ENCODE peak calls at places on chromosomes 11 and 22, in nine cellular contexts. One of them, this sample, is unnamed.

GRCh38 chr22:17792289-17792688 is 18.0 kb upstream of the BID start:
- DNase-seq in HCT116: no peak
- DNase-seq in H54: no peak
- DNase-seq in IMR-90: no peak
- DNase-seq in esophagus squamous epithelium: no peak
- DNase-seq in stomach: no peak
- DNase-seq in breast epithelium: no peak
- DNase-seq in lower leg skin: no peak
- DNase-seq in uterus: no peak
- DNase-seq in this sample: no peak

GRCh38 chr11:96275807-96276594 is 67.0 kb downstream of the MAML2 start:
- DNase-seq in uterus: no peak
- DNase-seq in H54: no peak
- DNase-seq in HCT116: no peak
- DNase-seq in lower leg skin: no peak
- DNase-seq in breast epithelium: no peak
- DNase-seq in stomach: no peak
- DNase-seq in IMR-90: peak; percentile 59
- DNase-seq in esophagus squamous epithelium: no peak
- DNase-seq in this sample: no peak

GRCh38 chr22:45164217-45165123 is 745 bp downstream of the NUP50 start:
- DNase-seq in HCT116: no peak
- DNase-seq in lower leg skin: peak; percentile 91
- DNase-seq in breast epithelium: no peak
- DNase-seq in IMR-90: no peak
- DNase-seq in H54: no peak
- DNase-seq in esophagus squamous epithelium: no peak
- DNase-seq in stomach: peak; percentile 34
- DNase-seq in uterus: peak; percentile 36
- DNase-seq in this sample: peak; percentile 20

GRCh38 chr22:50151571-50152537 is 18.7 kb upstream of the PANX2 start:
- DNase-seq in stomach: no peak
- DNase-seq in IMR-90: no peak
- DNase-seq in H54: no peak
- DNase-seq in HCT116: no peak
- DNase-seq in breast epithelium: no peak
- DNase-seq in lower leg skin: no peak
- DNase-seq in esophagus squamous epithelium: no peak
- DNase-seq in uterus: no peak
- DNase-seq in this sample: no peak

GRCh38 chr11:27218498-27219038 is 144.4 kb downstream of the CCDC34 start:
- DNase-seq in lower leg skin: no peak
- DNase-seq in uterus: no peak
- DNase-seq in IMR-90: peak; percentile 95
- DNase-seq in H54: peak; percentile 44
- DNase-seq in stomach: no peak
- DNase-seq in esophagus squamous epithelium: no peak
- DNase-seq in breast epithelium: no peak
- DNase-seq in HCT116: no peak
- DNase-seq in this sample: no peak

GRCh38 chr11:73752903-73753302 is 8.0 kb downstream of the RAB6A start:
- DNase-seq in esophagus squamous epithelium: no peak
- DNase-seq in lower leg skin: no peak
- DNase-seq in uterus: no peak
- DNase-seq in breast epithelium: peak; percentile 71
- DNase-seq in HCT116: no peak
- DNase-seq in H54: no peak
- DNase-seq in stomach: no peak
- DNase-seq in IMR-90: no peak
- DNase-seq in this sample: no peak

GRCh38 chr22:37126383-37126782 is 16.9 kb upstream of the TMPRSS6 start:
- DNase-seq in breast epithelium: no peak
- DNase-seq in esophagus squamous epithelium: no peak
- DNase-seq in H54: no peak
- DNase-seq in stomach: no peak
- DNase-seq in lower leg skin: no peak
- DNase-seq in uterus: no peak
- DNase-seq in HCT116: peak; percentile 27
- DNase-seq in IMR-90: no peak
- DNase-seq in this sample: no peak

GRCh38 chr11:3051435-3052108 is 5.7 kb downstream of the CARS1 start:
- DNase-seq in HCT116: no peak
- DNase-seq in H54: no peak
- DNase-seq in stomach: no peak
- DNase-seq in lower leg skin: no peak
- DNase-seq in esophagus squamous epithelium: no peak
- DNase-seq in IMR-90: no peak
- DNase-seq in uterus: no peak
- DNase-seq in breast epithelium: no peak
- DNase-seq in this sample: peak; percentile 11

GRCh38 chr11:118690553-118691304 is 11.3 kb upstream of the TREH start:
- DNase-seq in uterus: no peak
- DNase-seq in HCT116: no peak
- DNase-seq in esophagus squamous epithelium: no peak
- DNase-seq in IMR-90: no peak
- DNase-seq in lower leg skin: peak; percentile 84
- DNase-seq in H54: no peak
- DNase-seq in stomach: no peak
- DNase-seq in breast epithelium: no peak
- DNase-seq in this sample: no peak

GRCh38 chr11:24635588-24636290 is 138.9 kb downstream of the LUZP2 start:
- DNase-seq in esophagus squamous epithelium: no peak
- DNase-seq in IMR-90: peak; percentile 44
- DNase-seq in uterus: no peak
- DNase-seq in HCT116: no peak
- DNase-seq in breast epithelium: no peak
- DNase-seq in lower leg skin: no peak
- DNase-seq in stomach: no peak
- DNase-seq in H54: no peak
- DNase-seq in this sample: no peak

GRCh38 chr22:24205438-24206189 is 24.3 kb downstream of the SUSD2 start:
- DNase-seq in breast epithelium: no peak
- DNase-seq in H54: no peak
- DNase-seq in lower leg skin: no peak
- DNase-seq in HCT116: no peak
- DNase-seq in esophagus squamous epithelium: no peak
- DNase-seq in IMR-90: no peak
- DNase-seq in stomach: no peak
- DNase-seq in uterus: no peak
- DNase-seq in this sample: peak; percentile 44

GRCh38 chr11:13120691-13121090 is 111.6 kb downstream of the RASSF10 start:
- DNase-seq in HCT116: no peak
- DNase-seq in uterus: no peak
- DNase-seq in lower leg skin: no peak
- DNase-seq in IMR-90: peak; percentile 86
- DNase-seq in H54: no peak
- DNase-seq in esophagus squamous epithelium: no peak
- DNase-seq in breast epithelium: no peak
- DNase-seq in stomach: no peak
- DNase-seq in this sample: no peak

GRCh38 chr11:58578635-58579191 is at the start of gene ZFP91:
- DNase-seq in breast epithelium: peak; percentile 98
- DNase-seq in HCT116: peak; percentile 95
- DNase-seq in IMR-90: peak; percentile 98
- DNase-seq in uterus: peak; percentile 97
- DNase-seq in lower leg skin: peak; percentile 99
- DNase-seq in H54: peak; percentile 50
- DNase-seq in stomach: peak; percentile 98
- DNase-seq in esophagus squamous epithelium: peak; percentile 94
- DNase-seq in this sample: peak; percentile 99
- TF ChIP-seq POLR2A in breast epithelium: peak; percentile 81
- TF ChIP-seq POLR2A in HCT116: no peak
- TF ChIP-seq POLR2A in IMR-90: no peak
- TF ChIP-seq POLR2A in uterus: peak; percentile 68
- TF ChIP-seq POLR2A in lower leg skin: peak; percentile 70
- TF ChIP-seq POLR2A in H54: peak; percentile 59
- TF ChIP-seq POLR2A in stomach: no peak
- TF ChIP-seq POLR2A in esophagus squamous epithelium: peak; percentile 79
- TF ChIP-seq POLR2A in this sample: peak; percentile 86

GRCh38 chr11:110379261-110379660 is 50.5 kb upstream of the FDX1 start:
- DNase-seq in HCT116: no peak
- DNase-seq in esophagus squamous epithelium: no peak
- DNase-seq in stomach: no peak
- DNase-seq in IMR-90: no peak
- DNase-seq in breast epithelium: no peak
- DNase-seq in uterus: no peak
- DNase-seq in lower leg skin: no peak
- DNase-seq in H54: no peak
- DNase-seq in this sample: no peak

GRCh38 chr11:110374921-110375320 is 54.8 kb upstream of the FDX1 start:
- DNase-seq in HCT116: no peak
- DNase-seq in lower leg skin: no peak
- DNase-seq in esophagus squamous epithelium: no peak
- DNase-seq in uterus: no peak
- DNase-seq in breast epithelium: no peak
- DNase-seq in IMR-90: no peak
- DNase-seq in stomach: no peak
- DNase-seq in H54: no peak
- DNase-seq in this sample: no peak

GRCh38 chr11:110379936-110380335 is 49.8 kb upstream of the FDX1 start:
- DNase-seq in H54: no peak
- DNase-seq in breast epithelium: no peak
- DNase-seq in IMR-90: no peak
- DNase-seq in stomach: no peak
- DNase-seq in uterus: no peak
- DNase-seq in HCT116: no peak
- DNase-seq in esophagus squamous epithelium: no peak
- DNase-seq in lower leg skin: no peak
- DNase-seq in this sample: no peak

GRCh38 chr11:110377451-110377850 is 52.3 kb upstream of the FDX1 start:
- DNase-seq in lower leg skin: no peak
- DNase-seq in esophagus squamous epithelium: no peak
- DNase-seq in breast epithelium: no peak
- DNase-seq in uterus: no peak
- DNase-seq in IMR-90: no peak
- DNase-seq in H54: no peak
- DNase-seq in HCT116: no peak
- DNase-seq in stomach: no peak
- DNase-seq in this sample: no peak

GRCh38 chr11:110376711-110377324 is 52.9 kb upstream of the FDX1 start:
- DNase-seq in lower leg skin: peak; percentile 89
- DNase-seq in H54: peak; percentile 40
- DNase-seq in HCT116: peak; percentile 85
- DNase-seq in stomach: peak; percentile 82
- DNase-seq in breast epithelium: peak; percentile 51
- DNase-seq in IMR-90: peak; percentile 79
- DNase-seq in uterus: peak; percentile 64
- DNase-seq in esophagus squamous epithelium: no peak
- DNase-seq in this sample: peak; percentile 71
- TF ChIP-seq POLR2A in lower leg skin: no peak
- TF ChIP-seq POLR2A in H54: no peak
- TF ChIP-seq POLR2A in HCT116: no peak
- TF ChIP-seq POLR2A in stomach: no peak
- TF ChIP-seq POLR2A in breast epithelium: no peak
- TF ChIP-seq POLR2A in IMR-90: no peak
- TF ChIP-seq POLR2A in uterus: no peak
- TF ChIP-seq POLR2A in esophagus squamous epithelium: no peak
- TF ChIP-seq POLR2A in this sample: no peak

GRCh38 chr11:76671236-76671590 is 666 bp upstream of the LRRC32 start:
- DNase-seq in esophagus squamous epithelium: no peak
- DNase-seq in lower leg skin: no peak
- DNase-seq in uterus: no peak
- DNase-seq in HCT116: no peak
- DNase-seq in stomach: no peak
- DNase-seq in IMR-90: no peak
- DNase-seq in H54: no peak
- DNase-seq in breast epithelium: no peak
- DNase-seq in this sample: no peak

GRCh38 chr11:76669901-76670474 is 559 bp downstream of the LRRC32 start:
- DNase-seq in H54: no peak
- DNase-seq in HCT116: no peak
- DNase-seq in esophagus squamous epithelium: no peak
- DNase-seq in lower leg skin: peak; percentile 94
- DNase-seq in stomach: no peak
- DNase-seq in breast epithelium: no peak
- DNase-seq in uterus: peak; percentile 64
- DNase-seq in IMR-90: peak; percentile 88
- DNase-seq in this sample: no peak

GRCh38 chr11:76672431-76673163 is 2.0 kb upstream of the LRRC32 start:
- DNase-seq in lower leg skin: no peak
- DNase-seq in IMR-90: no peak
- DNase-seq in esophagus squamous epithelium: no peak
- DNase-seq in H54: no peak
- DNase-seq in HCT116: no peak
- DNase-seq in uterus: no peak
- DNase-seq in breast epithelium: no peak
- DNase-seq in stomach: no peak
- DNase-seq in this sample: no peak

GRCh38 chr11:76671626-76672309 is 1.2 kb upstream of the LRRC32 start:
- DNase-seq in lower leg skin: no peak
- DNase-seq in esophagus squamous epithelium: no peak
- DNase-seq in H54: no peak
- DNase-seq in breast epithelium: no peak
- DNase-seq in HCT116: no peak
- DNase-seq in IMR-90: no peak
- DNase-seq in stomach: no peak
- DNase-seq in uterus: no peak
- DNase-seq in this sample: no peak

DNA sequence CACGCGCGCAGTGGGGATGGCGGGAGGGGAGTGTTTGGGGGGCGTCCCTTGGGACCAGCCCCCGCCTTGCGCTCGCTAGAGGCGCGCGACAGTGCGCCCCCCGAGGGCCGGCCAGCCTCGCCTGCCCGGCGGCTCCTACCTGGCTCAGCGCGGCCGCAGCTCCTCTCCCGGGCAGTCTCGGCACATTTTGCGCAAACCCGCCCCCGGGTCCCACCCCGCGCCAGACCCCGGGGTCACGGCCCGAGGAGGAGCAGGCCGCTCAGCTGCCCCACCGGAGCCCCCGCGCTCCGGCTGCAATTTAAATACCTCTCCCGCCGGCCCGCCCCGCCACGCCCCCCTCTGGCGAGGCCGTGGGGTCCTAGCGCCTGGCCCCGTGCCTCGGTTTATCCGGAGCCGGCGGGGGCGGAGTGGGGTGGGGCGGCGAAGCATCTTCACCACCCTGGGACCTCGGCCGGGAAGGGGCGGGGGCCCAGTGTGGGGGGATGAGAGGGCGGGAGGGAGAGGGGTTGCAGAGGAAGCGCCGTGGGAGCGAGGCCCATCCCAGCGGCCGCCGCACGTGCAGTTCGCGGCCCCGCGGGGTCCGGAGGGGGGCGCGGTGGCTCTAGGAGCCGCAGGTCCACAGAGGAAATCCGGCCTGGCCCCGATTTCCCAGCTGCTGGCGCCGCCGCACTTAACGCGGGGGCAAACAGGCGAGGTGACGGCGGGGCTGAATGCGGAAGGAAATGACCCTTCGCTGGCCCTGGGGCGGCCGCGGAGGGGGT is at the start of gene LRRC32:
- DNase-seq in lower leg skin: peak; percentile 92
- DNase-seq in esophagus squamous epithelium: no peak
- DNase-seq in stomach: peak; percentile 45
- DNase-seq in HCT116: no peak
- DNase-seq in H54: no peak
- DNase-seq in IMR-90: no peak
- DNase-seq in breast epithelium: no peak
- DNase-seq in uterus: peak; percentile 69
- DNase-seq in this sample: peak; percentile 14
- TF ChIP-seq POLR2A in lower leg skin: no peak
- TF ChIP-seq POLR2A in esophagus squamous epithelium: no peak
- TF ChIP-seq POLR2A in stomach: no peak
- TF ChIP-seq POLR2A in HCT116: no peak
- TF ChIP-seq POLR2A in H54: no peak
- TF ChIP-seq POLR2A in IMR-90: no peak
- TF ChIP-seq POLR2A in breast epithelium: no peak
- TF ChIP-seq POLR2A in uterus: no peak
- TF ChIP-seq POLR2A in this sample: peak; percentile 40

GRCh38 chr11:128853556-128853955 is 13.5 kb downstream of the KCNJ1 start:
- DNase-seq in breast epithelium: no peak
- DNase-seq in stomach: no peak
- DNase-seq in H54: no peak
- DNase-seq in uterus: no peak
- DNase-seq in lower leg skin: no peak
- DNase-seq in HCT116: no peak
- DNase-seq in esophagus squamous epithelium: no peak
- DNase-seq in IMR-90: no peak
- DNase-seq in this sample: no peak
- TF ChIP-seq POLR2A in breast epithelium: no peak
- TF ChIP-seq POLR2A in stomach: no peak
- TF ChIP-seq POLR2A in H54: no peak
- TF ChIP-seq POLR2A in uterus: no peak
- TF ChIP-seq POLR2A in lower leg skin: no peak
- TF ChIP-seq POLR2A in HCT116: no peak
- TF ChIP-seq POLR2A in esophagus squamous epithelium: no peak
- TF ChIP-seq POLR2A in IMR-90: no peak
- TF ChIP-seq POLR2A in this sample: no peak

This sample was measured in gastrocnemius medialis.